ENCODE peak calls at places on chromosomes 2 and 18, in five cellular contexts. N is H1, G is K562, F is A549, C is HepG2. D is an unnamed sample.

GRCh38 chr18:499351-500229 is 911 bp downstream of the COLEC12 start:
- DNase-seq in N (peak), G (no peak), F (no peak), C (peak), D (no peak)

GRCh38 chr2:43460611-43461396 is 135.0 kb downstream of the THADA start:
- DNase-seq in N (no peak), G (no peak), F (no peak), C (peak), D (no peak)

GRCh38 chr2:197028230-197028629 is 101.7 kb upstream of the PGAP1 start:
- DNase-seq in N (no peak), G (no peak), F (peak), C (peak), D (no peak)

GRCh38 chr2:106068415-106068814 is 125.7 kb downstream of the UXS1 start:
- DNase-seq in N (no peak), G (no peak), F (no peak), C (no peak), D (no peak)

GRCh38 chr2:74036010-74036409 is 51.3 kb downstream of the TET3 start:
- DNase-seq in N (no peak), G (no peak), F (no peak), C (no peak), D (no peak)

GRCh38 chr18:48222118-48222517 is 187.1 kb downstream of the ZBTB7C start:
- DNase-seq in N (no peak), G (no peak), F (no peak), C (peak), D (peak)

GRCh38 chr2:177666408-177666807 is 273.8 kb downstream of the AGPS start:
- DNase-seq in N (no peak), G (no peak), F (no peak), C (no peak), D (no peak)

GRCh38 chr2:51553456-51553855 is 521.5 kb upstream of the NRXN1 start:
- DNase-seq in N (no peak), G (no peak), F (no peak), C (no peak), D (no peak)

GRCh38 chr18:23143059-23143831 is 8.0 kb downstream of the CABLES1 start:
- DNase-seq in N (no peak), G (no peak), F (no peak), C (no peak), D (no peak)

GRCh38 chr2:19955544-19956422 is 34.1 kb downstream of the WDR35 start:
- DNase-seq in N (peak), G (peak), F (peak), C (peak), D (peak)

GRCh38 chr2:200223385-200223784 is 83.1 kb upstream of the SPATS2L start:
- DNase-seq in N (no peak), G (no peak), F (no peak), C (no peak), D (no peak)

GRCh38 chr2:198901894-198902293 is 555.8 kb downstream of the SATB2 start:
- DNase-seq in N (no peak), G (peak), F (no peak), C (no peak), D (no peak)

GRCh38 chr18:43061816-43062215 is 53.7 kb downstream of the RIT2 start:
- DNase-seq in N (no peak), G (no peak), F (no peak), C (no peak), D (no peak)

GRCh38 chr2:171185165-171185818 is 24.6 kb upstream of the TLK1 start:
- DNase-seq in N (no peak), G (no peak), F (no peak), C (peak), D (no peak)

GRCh38 chr2:33219850-33220275 is 256.6 kb upstream of the RASGRP3 start:
- DNase-seq in N (no peak), G (no peak), F (no peak), C (no peak), D (no peak)

GRCh38 chr2:53515435-53516332 is 251.9 kb upstream of the CHAC2 start:
- DNase-seq in N (no peak), G (no peak), F (no peak), C (no peak), D (no peak)

GRCh38 chr2:9247786-9248185 is 41.2 kb downstream of the ASAP2 start:
- DNase-seq in N (no peak), G (no peak), F (no peak), C (peak), D (no peak)

GRCh38 chr2:241095594-241096290 is 6.3 kb downstream of the MTERF4 start:
- DNase-seq in N (no peak), G (no peak), F (no peak), C (no peak), D (no peak)

GRCh38 chr2:231321021-231321420 is 74.5 kb upstream of the B3GNT7 start:
- DNase-seq in N (peak), G (no peak), F (no peak), C (no peak), D (no peak)

GRCh38 chr2:151756820-151757219 is 22.5 kb upstream of the NEB start:
- DNase-seq in N (no peak), G (no peak), F (no peak), C (no peak), D (no peak)

GRCh38 chr2:137007905-137008399 is 242.6 kb downstream of the THSD7B start:
- DNase-seq in N (no peak), G (no peak), F (no peak), C (no peak), D (no peak)

GRCh38 chr18:35334821-35335220 is 9.4 kb downstream of the ZNF24 start:
- DNase-seq in N (no peak), G (no peak), F (no peak), C (no peak), D (no peak)

GRCh38 chr2:126828471-126828870 is 70.2 kb upstream of the TEX51 start:
- DNase-seq in N (no peak), G (no peak), F (no peak), C (no peak), D (no peak)

GRCh38 chr2:58895849-58896248 is 654.7 kb upstream of the FANCL start:
- DNase-seq in N (no peak), G (no peak), F (no peak), C (no peak), D (no peak)

GRCh38 chr18:74715865-74716712 is 118.4 kb downstream of the ZNF407 start:
- DNase-seq in N (no peak), G (no peak), F (no peak), C (peak), D (no peak)

GRCh38 chr2:212537311-212538155 is 1.1 kb downstream of the ERBB4 start:
- DNase-seq in N (peak), G (no peak), F (no peak), C (no peak), D (no peak)

GRCh38 chr2:172285010-172285621 is 142.3 kb upstream of the ITGA6 start:
- DNase-seq in N (no peak), G (no peak), F (no peak), C (no peak), D (no peak)

GRCh38 chr18:1311376-1311775 is 406.7 kb downstream of the ADCYAP1 start:
- DNase-seq in N (no peak), G (no peak), F (no peak), C (no peak), D (no peak)

GRCh38 chr2:66271777-66272176 is 163.1 kb upstream of the MEIS1 start:
- DNase-seq in N (no peak), G (no peak), F (no peak), C (no peak), D (no peak)

GRCh38 chr2:29293830-29294438 is 178.7 kb downstream of the CLIP4 start:
- DNase-seq in N (peak), G (peak), F (peak), C (peak), D (no peak)

GRCh38 chr2:216107760-216108159 is 1.4 kb upstream of the XRCC5 start:
- DNase-seq in N (peak), G (no peak), F (no peak), C (peak), D (no peak)
- TF ChIP-seq HDAC2 in N (no peak), G (no peak), F (no peak), C (no peak), D (no peak)

GRCh38 chr18:21548647-21549046 is 51.9 kb downstream of the ESCO1 start:
- DNase-seq in N (no peak), G (no peak), F (no peak), C (no peak), D (no peak)

GRCh38 chr18:21546423-21546822 is 54.1 kb downstream of the ESCO1 start:
- DNase-seq in N (no peak), G (no peak), F (no peak), C (no peak), D (no peak)

GRCh38 chr18:21550510-21550970 is 50.0 kb downstream of the ESCO1 start:
- DNase-seq in N (no peak), G (no peak), F (no peak), C (peak), D (no peak)
- TF ChIP-seq HDAC2 in N (no peak), G (no peak), F (no peak), C (peak), D (no peak)

GRCh38 chr2:114219501-114219900 is 222.9 kb upstream of the DPP10 start:
- DNase-seq in N (no peak), G (no peak), F (no peak), C (no peak), D (no peak)

GRCh38 chr2:114218368-114218767 is 224.1 kb upstream of the DPP10 start:
- DNase-seq in N (no peak), G (no peak), F (no peak), C (no peak), D (no peak)

DNA sequence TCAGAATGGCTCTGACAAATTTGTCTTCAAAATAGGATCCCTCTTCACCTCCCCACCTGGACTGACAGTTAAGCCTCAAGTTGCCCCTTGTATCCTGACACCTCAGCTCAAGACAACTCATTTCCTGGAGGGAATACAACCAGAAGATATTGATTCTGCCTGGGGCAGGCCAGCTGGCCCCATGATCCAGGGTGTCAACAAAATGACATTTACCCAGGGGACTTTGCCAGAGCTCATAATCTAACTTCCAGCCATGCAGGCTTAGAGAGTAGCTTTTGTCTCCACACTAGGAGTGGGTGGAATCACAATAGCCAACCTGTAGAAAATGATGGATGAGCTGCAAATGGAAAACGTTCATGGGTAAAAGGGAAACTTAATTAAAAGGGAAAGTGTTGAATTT is 220.1 kb upstream of the DPP10 start:
- DNase-seq in N (no peak), G (no peak), F (no peak), C (no peak), D (no peak)
- TF ChIP-seq HDAC2 in N (no peak), G (no peak), F (no peak), C (no peak), D (no peak)

GRCh38 chr2:189347540-189347939 is 93.7 kb upstream of the WDR75 start:
- DNase-seq in N (no peak), G (peak), F (peak), C (peak), D (peak)
- TF ChIP-seq HDAC2 in N (no peak), G (no peak), F (no peak), C (no peak), D (no peak)

DNA sequence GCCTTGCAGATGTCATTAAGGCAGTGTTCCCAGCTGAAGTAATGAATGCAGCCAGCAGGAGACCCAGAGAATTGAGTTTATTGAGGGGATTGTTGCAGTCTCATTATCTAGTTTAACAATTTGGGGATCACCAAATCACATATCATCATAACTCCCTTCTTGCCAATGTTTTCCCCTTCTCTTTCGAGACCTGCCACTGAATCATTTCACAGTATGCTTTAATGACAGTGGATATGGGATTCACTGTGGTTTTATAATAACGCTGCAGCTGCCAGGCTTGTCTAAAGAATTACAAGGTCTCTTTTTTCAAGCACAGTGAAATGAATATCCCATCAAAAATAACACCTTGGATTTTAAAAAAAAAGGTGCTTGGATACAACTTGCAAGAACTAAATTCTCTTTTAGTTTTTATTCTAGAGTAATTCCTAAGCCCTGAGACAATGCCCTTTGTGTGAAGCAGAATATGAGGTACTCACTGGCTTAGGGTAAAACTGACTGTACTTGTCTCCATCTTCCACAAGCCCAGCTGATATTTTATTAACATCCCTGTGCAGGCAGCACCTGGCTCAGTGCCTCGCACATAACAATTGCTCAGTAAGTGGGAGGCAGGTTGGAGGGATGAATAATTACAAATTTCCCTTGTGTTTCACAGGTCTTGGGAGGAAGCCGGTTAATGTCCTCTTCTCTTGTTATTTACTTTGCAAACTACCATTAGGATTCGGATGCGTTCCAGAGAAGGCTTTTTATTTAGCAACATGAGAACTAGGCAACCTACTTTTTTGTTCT is 249.6 kb upstream of the FSHR start:
- DNase-seq in N (no peak), G (no peak), F (no peak), C (no peak), D (no peak)
- TF ChIP-seq HDAC2 in N (no peak), G (no peak), F (no peak), C (no peak), D (no peak)

GRCh38 chr2:239369631-239370161 is 31.1 kb downstream of the HDAC4 start:
- DNase-seq in N (no peak), G (no peak), F (no peak), C (no peak), D (peak)
- TF ChIP-seq HDAC2 in N (no peak), G (no peak), F (no peak), C (no peak), D (no peak)

GRCh38 chr2:118774458-118775133 is 72.9 kb downstream of the EN1 start:
- DNase-seq in N (peak), G (peak), F (peak), C (no peak), D (no peak)
- TF ChIP-seq HDAC2 in N (no peak), G (no peak), F (no peak), C (no peak), D (no peak)

GRCh38 chr2:176399199-176399598 is 130.0 kb downstream of the MTX2 start:
- DNase-seq in N (no peak), G (no peak), F (no peak), C (no peak), D (no peak)
- TF ChIP-seq HDAC2 in N (no peak), G (no peak), F (no peak), C (no peak), D (no peak)